ENCODE peak calls at places on chromosomes 3 and 15, in four cellular contexts. One of them, this sample, is unnamed.

GRCh38 chr15:45589296-45589695 is 2.1 kb downstream of the BLOC1S6 start:
- DNase-seq in transverse colon: no peak
- DNase-seq in PC-3: no peak
- DNase-seq in PC-9: no peak
- DNase-seq in this sample: no peak

GRCh38 chr15:77563768-77564167 is 68.9 kb downstream of the LINGO1 start:
- DNase-seq in transverse colon: no peak
- DNase-seq in PC-3: no peak
- DNase-seq in PC-9: no peak
- DNase-seq in this sample: no peak

GRCh38 chr3:36763850-36764703 is at the start of gene DCLK3:
- DNase-seq in transverse colon: no peak
- DNase-seq in PC-3: no peak
- DNase-seq in PC-9: no peak
- DNase-seq in this sample: no peak

GRCh38 chr15:25170113-25170731 is 215.4 kb downstream of the SNRPN start:
- DNase-seq in transverse colon: no peak
- DNase-seq in PC-3: no peak
- DNase-seq in PC-9: no peak
- DNase-seq in this sample: no peak

GRCh38 chr3:132966374-132966773 is 71.8 kb upstream of the TMEM108 start:
- DNase-seq in transverse colon: no peak
- DNase-seq in PC-3: peak; percentile 31
- DNase-seq in PC-9: no peak
- DNase-seq in this sample: no peak

GRCh38 chr3:51967384-51968174 is at the start of gene PCBP4:
- DNase-seq in transverse colon: peak; percentile 62
- DNase-seq in PC-3: peak; percentile 64
- DNase-seq in PC-9: peak; percentile 62
- DNase-seq in this sample: peak; percentile 64

GRCh38 chr15:27701956-27702355 is 397.2 kb downstream of the OCA2 start:
- DNase-seq in transverse colon: no peak
- DNase-seq in PC-3: no peak
- DNase-seq in PC-9: no peak
- DNase-seq in this sample: no peak

GRCh38 chr3:10932596-10932995 is 60.0 kb upstream of the SLC6A1 start:
- DNase-seq in transverse colon: no peak
- DNase-seq in PC-3: no peak
- DNase-seq in PC-9: no peak
- DNase-seq in this sample: no peak

GRCh38 chr3:195546130-195546560 is 3.0 kb upstream of the PPP1R2 start:
- DNase-seq in transverse colon: peak; percentile 26
- DNase-seq in PC-3: peak; percentile 98
- DNase-seq in PC-9: peak; percentile 77
- DNase-seq in this sample: no peak

GRCh38 chr3:66671348-66671747 is 170.5 kb upstream of the LRIG1 start:
- DNase-seq in transverse colon: no peak
- DNase-seq in PC-3: no peak
- DNase-seq in PC-9: no peak
- DNase-seq in this sample: no peak

GRCh38 chr3:72520690-72521308 is 327.4 kb downstream of the SHQ1 start:
- DNase-seq in transverse colon: no peak
- DNase-seq in PC-3: peak; percentile 95
- DNase-seq in PC-9: peak; percentile 35
- DNase-seq in this sample: no peak

GRCh38 chr3:35649405-35649804 is 10.1 kb downstream of the ARPP21 start:
- DNase-seq in transverse colon: no peak
- DNase-seq in PC-3: no peak
- DNase-seq in PC-9: no peak
- DNase-seq in this sample: no peak
- H3K4me1 ChIP-seq in transverse colon: no peaks in the 10 kb centered on the region
- H3K4me1 ChIP-seq in PC-3: peaks cover 7% of the 10 kb centered on the region
- H3K4me1 ChIP-seq in PC-9: no peaks in the 10 kb centered on the region
- H3K4me1 ChIP-seq in this sample: no peaks in the 10 kb centered on the region

GRCh38 chr15:85477061-85477460 is 96.7 kb downstream of the AKAP13 start:
- DNase-seq in transverse colon: no peak
- DNase-seq in PC-3: no peak
- DNase-seq in PC-9: no peak
- DNase-seq in this sample: no peak

GRCh38 chr15:85474700-85475316 is 94.4 kb downstream of the AKAP13 start:
- DNase-seq in transverse colon: no peak
- DNase-seq in PC-3: peak; percentile 57
- DNase-seq in PC-9: no peak
- DNase-seq in this sample: no peak

GRCh38 chr15:85475317-85475701 is 94.9 kb downstream of the AKAP13 start:
- DNase-seq in transverse colon: no peak
- DNase-seq in PC-3: no peak
- DNase-seq in PC-9: no peak
- DNase-seq in this sample: no peak

GRCh38 chr15:85477730-85478129 is 97.3 kb downstream of the AKAP13 start:
- DNase-seq in transverse colon: no peak
- DNase-seq in PC-3: peak; percentile 41
- DNase-seq in PC-9: no peak
- DNase-seq in this sample: no peak

DNA sequence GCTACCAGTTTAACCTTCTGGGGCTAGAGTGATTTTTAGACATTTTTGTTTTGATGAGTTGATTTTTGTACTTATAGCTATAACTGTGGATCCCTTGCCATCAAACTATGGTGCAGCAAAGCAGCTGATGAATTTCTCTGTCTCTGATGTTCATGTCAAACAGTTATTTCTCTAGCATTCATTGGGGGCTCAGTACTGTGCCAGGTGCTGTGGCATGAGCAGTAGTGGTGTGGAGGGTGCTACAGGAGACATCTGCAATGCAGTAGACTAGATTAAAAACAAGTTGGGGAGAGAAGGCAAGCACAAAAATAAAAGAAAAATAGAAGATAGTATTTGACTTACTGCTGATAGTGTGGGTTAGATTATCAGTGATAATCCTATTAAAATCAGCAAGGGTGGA is 95.3 kb downstream of the AKAP13 start:
- DNase-seq in transverse colon: no peak
- DNase-seq in PC-3: no peak
- DNase-seq in PC-9: no peak
- DNase-seq in this sample: no peak
- H3K27ac ChIP-seq in transverse colon: no peak overlapping the region
- H3K27ac ChIP-seq in PC-3: no peak overlapping the region
- H3K27ac ChIP-seq in PC-9: no peak overlapping the region
- H3K27ac ChIP-seq in this sample: no peak overlapping the region

GRCh38 chr3:128780438-128780837 is 54.5 kb downstream of the RAB7A start:
- DNase-seq in transverse colon: no peak
- DNase-seq in PC-3: no peak
- DNase-seq in PC-9: no peak
- DNase-seq in this sample: no peak
- H3K4me1 ChIP-seq in transverse colon: peaks cover 39% of the 10 kb centered on the region
- H3K4me1 ChIP-seq in PC-3: peaks cover 4% of the 10 kb centered on the region
- H3K4me1 ChIP-seq in PC-9: peaks cover 21% of the 10 kb centered on the region
- H3K4me1 ChIP-seq in this sample: peaks cover 22% of the 10 kb centered on the region

DNA sequence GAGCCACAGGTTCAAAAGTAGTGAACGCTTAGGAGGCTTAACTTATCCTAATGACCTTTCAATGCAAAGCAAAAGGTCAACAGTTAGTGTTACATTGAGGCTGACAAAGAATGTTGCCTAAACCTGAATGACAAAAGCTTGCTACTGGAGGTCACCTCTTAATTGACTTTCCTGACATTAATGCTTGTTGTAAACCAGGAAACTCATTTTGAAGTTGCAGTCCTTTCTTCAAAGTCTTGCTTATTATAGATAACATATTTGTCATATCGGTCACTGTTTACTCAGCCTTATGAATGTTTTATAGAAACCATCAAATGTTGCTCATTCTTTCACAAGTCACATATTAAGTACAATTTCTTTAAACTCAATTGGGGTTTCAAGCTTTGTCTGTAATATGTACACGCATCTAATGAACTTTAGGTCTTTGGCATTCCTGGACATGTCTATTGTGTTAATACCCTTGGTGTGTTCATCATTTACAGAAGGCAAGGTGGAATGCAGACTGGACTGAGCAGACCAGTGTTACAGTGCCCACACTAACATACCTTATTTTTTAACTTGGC is 488.2 kb upstream of the NECTIN3 start:
- DNase-seq in transverse colon: no peak
- DNase-seq in PC-3: peak; percentile 72
- DNase-seq in PC-9: no peak
- DNase-seq in this sample: no peak
- H3K27ac ChIP-seq in transverse colon: no peak overlapping the region
- H3K27ac ChIP-seq in PC-3: peak overlapping the region; percentile 37
- H3K27ac ChIP-seq in PC-9: peak overlapping the region; percentile 0
- H3K27ac ChIP-seq in this sample: no peak overlapping the region

GRCh38 chr15:40095381-40096093 is 13.1 kb downstream of the BMF start:
- DNase-seq in transverse colon: no peak
- DNase-seq in PC-3: no peak
- DNase-seq in PC-9: no peak
- DNase-seq in this sample: no peak

GRCh38 chr15:40094156-40094555 is 14.5 kb downstream of the BMF start:
- DNase-seq in transverse colon: no peak
- DNase-seq in PC-3: no peak
- DNase-seq in PC-9: no peak
- DNase-seq in this sample: no peak

GRCh38 chr15:40091861-40092415 is 16.7 kb downstream of the BMF start:
- DNase-seq in transverse colon: no peak
- DNase-seq in PC-3: no peak
- DNase-seq in PC-9: no peak
- DNase-seq in this sample: no peak

GRCh38 chr15:40092416-40093223 is 16.1 kb downstream of the BMF start:
- DNase-seq in transverse colon: peak; percentile 74
- DNase-seq in PC-3: no peak
- DNase-seq in PC-9: no peak
- DNase-seq in this sample: peak; percentile 71

DNA sequence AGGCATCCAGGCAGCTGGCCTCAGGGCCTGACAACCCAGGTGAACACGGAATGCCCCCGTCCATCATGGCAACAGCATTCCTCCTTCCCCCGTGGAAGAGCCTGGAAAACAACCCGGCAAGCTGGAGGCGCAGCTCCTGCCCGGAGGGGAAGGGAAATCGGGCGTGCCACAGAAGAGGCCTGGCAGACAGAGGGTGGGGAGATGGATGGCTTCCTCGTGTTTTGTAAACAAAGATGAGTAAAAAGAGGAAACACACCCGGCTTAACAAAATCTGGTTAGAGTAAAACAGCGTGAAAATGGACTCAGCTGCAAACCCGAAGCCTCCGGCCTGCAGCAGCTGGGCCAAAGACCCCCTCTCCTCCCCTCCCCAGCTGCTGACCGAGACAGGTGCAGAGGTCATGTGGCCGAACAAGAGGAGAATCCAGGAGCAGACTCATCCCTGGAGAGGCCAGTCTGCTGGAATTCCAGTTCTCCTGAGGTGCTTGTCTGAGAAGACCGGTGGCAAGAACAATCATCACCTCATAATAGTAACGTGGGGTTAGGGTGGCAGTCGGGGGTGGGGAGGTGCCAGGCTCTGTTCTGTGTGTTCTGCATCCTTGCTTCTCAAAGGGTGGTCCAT is 15.3 kb downstream of the BMF start:
- DNase-seq in transverse colon: no peak
- DNase-seq in PC-3: peak; percentile 66
- DNase-seq in PC-9: peak; percentile 74
- DNase-seq in this sample: peak; percentile 57
- H3K4me1 ChIP-seq in transverse colon: peaks cover 45% of the 10 kb centered on the region
- H3K4me1 ChIP-seq in PC-3: peaks cover 36% of the 10 kb centered on the region
- H3K4me1 ChIP-seq in PC-9: peaks cover 53% of the 10 kb centered on the region
- H3K4me1 ChIP-seq in this sample: peaks cover 16% of the 10 kb centered on the region

DNA sequence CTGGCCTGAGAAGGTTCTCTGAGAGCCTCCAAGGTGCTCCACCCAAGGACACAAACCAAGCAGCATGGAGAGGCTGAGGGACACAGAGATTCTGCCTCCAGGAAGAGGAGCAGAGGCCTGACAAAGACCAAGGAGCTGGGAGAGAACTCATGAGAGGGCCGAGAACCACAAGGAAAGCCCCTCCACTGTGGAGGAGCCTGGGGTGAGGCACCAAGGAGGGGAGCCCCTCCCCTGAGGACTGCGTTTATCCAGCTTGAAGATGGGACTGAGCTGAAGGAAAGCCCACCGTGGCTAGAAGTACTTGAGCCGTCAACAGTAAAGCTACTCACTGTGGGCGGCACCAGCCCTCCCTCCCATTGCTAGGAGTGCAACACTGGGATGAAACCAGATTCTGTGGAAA is 63.1 kb upstream of the MEF2A start:
- DNase-seq in transverse colon: no peak
- DNase-seq in PC-3: no peak
- DNase-seq in PC-9: no peak
- DNase-seq in this sample: no peak
- H3K27ac ChIP-seq in transverse colon: no peak overlapping the region
- H3K27ac ChIP-seq in PC-3: no peak overlapping the region
- H3K27ac ChIP-seq in PC-9: no peak overlapping the region
- H3K27ac ChIP-seq in this sample: no peak overlapping the region

GRCh38 chr15:60124460-60125070 is 120.5 kb downstream of the FOXB1 start:
- DNase-seq in transverse colon: no peak
- DNase-seq in PC-3: no peak
- DNase-seq in PC-9: no peak
- DNase-seq in this sample: no peak
- H3K4me1 ChIP-seq in transverse colon: peaks cover 3% of the 10 kb centered on the region
- H3K4me1 ChIP-seq in PC-3: no peaks in the 10 kb centered on the region
- H3K4me1 ChIP-seq in PC-9: peaks cover 23% of the 10 kb centered on the region
- H3K4me1 ChIP-seq in this sample: no peaks in the 10 kb centered on the region